ENCODE peak calls at places on chromosomes 16 and 17, in seven cellular contexts. Q is neuronal stem cell, A is H9, X is mesendoderm, R is IMR-90, N is H1, S is trophoblast cell. H is an unnamed sample.

GRCh38 chr17:46163316-46163715 is 29.9 kb downstream of the KANSL1 start:
- DNase-seq in X (no peak), S (no peak), Q (no peak), R (no peak), A (no peak), N (no peak), H (no peak)

GRCh38 chr16:75097941-75098897 is 18.4 kb downstream of the LDHD start:
- DNase-seq in R (no peak), A (no peak), S (no peak), N (no peak), Q (no peak), X (no peak), H (no peak)

GRCh38 chr17:19391432-19391831 is 4.4 kb upstream of the MFAP4 start:
- DNase-seq in N (no peak), X (no peak), Q (no peak), A (no peak), S (no peak), R (no peak), H (no peak)

GRCh38 chr16:55294129-55294528 is 29.9 kb upstream of the IRX6 start:
- DNase-seq in Q (no peak), A (no peak), R (no peak), S (no peak), X (peak; percentile 23), N (no peak), H (no peak)

GRCh38 chr16:22786284-22786683 is 27.7 kb upstream of the HS3ST2 start:
- DNase-seq in A (no peak), S (no peak), R (no peak), N (no peak), X (no peak), Q (no peak), H (no peak)

GRCh38 chr17:48960834-48961515 is 7.4 kb downstream of the GIP start:
- DNase-seq in A (peak; percentile 66), R (no peak), Q (no peak), X (peak; percentile 46), N (no peak), S (no peak), H (no peak)

GRCh38 chr17:80917716-80918560 is 73.7 kb upstream of the CHMP6 start:
- DNase-seq in R (no peak), X (no peak), A (no peak), N (no peak), S (no peak), Q (no peak), H (no peak)

GRCh38 chr17:40623419-40624217 is 24.0 kb downstream of the SMARCE1 start:
- DNase-seq in S (no peak), R (no peak), A (no peak), X (no peak), N (no peak), Q (no peak), H (no peak)

GRCh38 chr16:87465306-87465705 is 27.5 kb downstream of the ZCCHC14 start:
- DNase-seq in Q (no peak), A (no peak), X (no peak), N (no peak), R (peak; percentile 82), S (peak; percentile 99), H (peak; percentile 92)

GRCh38 chr16:3782566-3782965 is 65.2 kb upstream of the TRAP1 start:
- DNase-seq in N (no peak), S (no peak), Q (no peak), R (no peak), X (no peak), A (no peak), H (no peak)

GRCh38 chr17:81890447-81891302 is 711 bp downstream of the ALYREF start:
- DNase-seq in X (no peak), Q (no peak), S (no peak), N (no peak), A (peak; percentile 31), R (no peak), H (peak; percentile 29)

GRCh38 chr16:4704491-4704890 is 11.1 kb downstream of the NUDT16L1 start:
- DNase-seq in N (no peak), X (no peak), A (no peak), R (no peak), Q (no peak), S (no peak), H (no peak)

GRCh38 chr16:88549671-88550643 is 20.2 kb upstream of the ZC3H18 start:
- DNase-seq in Q (no peak), S (no peak), N (no peak), X (no peak), A (no peak), R (no peak), H (no peak)

GRCh38 chr16:29641561-29641960 is 21.5 kb upstream of the SPN start:
- DNase-seq in Q (no peak), N (no peak), X (peak; percentile 65), S (no peak), R (no peak), A (no peak), H (peak; percentile 14)

GRCh38 chr16:30615358-30616076 is 5.3 kb upstream of the ZNF689 start:
- DNase-seq in Q (peak; percentile 45), X (peak; percentile 80), N (peak; percentile 82), S (no peak), R (peak; percentile 8), A (peak; percentile 93), H (peak; percentile 32)

GRCh38 chr17:56785396-56785795 is 48.3 kb downstream of the C17orf67 start:
- DNase-seq in Q (no peak), S (no peak), X (no peak), A (no peak), N (no peak), R (peak; percentile 67), H (no peak)

GRCh38 chr17:69516911-69517310 is 102.4 kb downstream of the MAP2K6 start:
- DNase-seq in S (no peak), X (no peak), Q (no peak), R (no peak), A (no peak), N (no peak), H (no peak)

GRCh38 chr17:27633312-27634025 is 2.5 kb downstream of the LGALS9 start:
- DNase-seq in N (no peak), Q (no peak), X (no peak), R (peak; percentile 12), S (no peak), A (no peak), H (peak; percentile 30)

GRCh38 chr17:27634026-27634335 is 3.0 kb downstream of the LGALS9 start:
- DNase-seq in S (no peak), X (no peak), Q (no peak), R (no peak), N (no peak), A (no peak), H (no peak)

GRCh38 chr17:27635275-27635823 is 4.4 kb downstream of the LGALS9 start:
- DNase-seq in A (no peak), X (no peak), S (no peak), R (no peak), N (no peak), Q (no peak), H (no peak)

GRCh38 chr17:27631897-27632725 is 1.1 kb downstream of the LGALS9 start:
- DNase-seq in S (no peak), X (no peak), A (no peak), N (no peak), R (no peak), Q (no peak), H (no peak)

DNA sequence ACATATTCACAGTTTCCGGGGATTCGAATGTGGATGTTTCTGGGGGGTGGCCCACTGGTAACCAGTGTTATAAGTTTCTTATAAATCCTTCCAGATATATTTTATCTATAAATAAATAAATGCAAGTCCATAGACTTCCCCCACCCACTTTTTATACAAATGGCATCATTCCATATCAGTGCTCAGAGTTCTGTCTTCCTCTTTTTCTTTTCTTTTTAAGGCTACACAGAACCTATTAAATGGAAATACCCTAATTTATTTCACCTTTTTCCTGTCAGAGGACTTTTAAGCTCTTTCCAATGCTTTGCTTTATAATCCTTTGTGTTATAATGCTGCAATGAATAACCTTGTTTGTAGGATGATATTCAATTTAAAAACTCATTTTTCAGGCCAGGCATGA is 3.8 kb downstream of the LGALS9 start:
- DNase-seq in Q (no peak), N (no peak), X (no peak), R (no peak), A (no peak), S (no peak), H (no peak)
- H3K4ac ChIP-seq in Q (no peak overlapping the region), N (no peak overlapping the region), X (no peak overlapping the region), R (no peak overlapping the region), A (no peak overlapping the region), S (no peak overlapping the region), H (no peak overlapping the region)

GRCh38 chr17:66715076-66715675 is 119.7 kb upstream of the CACNG5 start:
- DNase-seq in N (no peak), S (no peak), R (no peak), Q (no peak), X (no peak), A (peak; percentile 28), H (no peak)

GRCh38 chr17:66717680-66718079 is 117.2 kb upstream of the CACNG5 start:
- DNase-seq in S (peak; percentile 76), R (peak; percentile 12), N (no peak), Q (no peak), X (peak; percentile 44), A (peak; percentile 48), H (no peak)

GRCh38 chr17:66715745-66716156 is 119.2 kb upstream of the CACNG5 start:
- DNase-seq in A (peak; percentile 62), S (peak; percentile 20), N (peak; percentile 33), Q (peak; percentile 56), R (peak; percentile 75), X (peak; percentile 85), H (peak; percentile 71)

GRCh38 chr17:66714046-66715023 is 120.6 kb upstream of the CACNG5 start:
- DNase-seq in Q (no peak), X (no peak), N (no peak), S (no peak), A (peak; percentile 48), R (no peak), H (no peak)

GRCh38 chr17:66716236-66717026 is 118.5 kb upstream of the CACNG5 start:
- DNase-seq in X (peak; percentile 41), Q (no peak), A (peak; percentile 36), N (no peak), S (no peak), R (peak; percentile 21), H (no peak)
- H3K4ac ChIP-seq in X (no peak overlapping the region), Q (no peak overlapping the region), A (no peak overlapping the region), N (no peak overlapping the region), S (no peak overlapping the region), R (no peak overlapping the region), H (no peak overlapping the region)

GRCh38 chr17:17780941-17781590 is 55.7 kb downstream of the SREBF1 start:
- DNase-seq in N (peak; percentile 50), Q (peak; percentile 68), S (no peak), A (peak; percentile 95), R (peak; percentile 65), X (peak; percentile 98), H (peak; percentile 84)
- H3K4ac ChIP-seq in N (no peak overlapping the region), Q (no peak overlapping the region), S (no peak overlapping the region), A (no peak overlapping the region), R (no peak overlapping the region), X (no peak overlapping the region), H (peak overlapping the region; percentile 88)

DNA sequence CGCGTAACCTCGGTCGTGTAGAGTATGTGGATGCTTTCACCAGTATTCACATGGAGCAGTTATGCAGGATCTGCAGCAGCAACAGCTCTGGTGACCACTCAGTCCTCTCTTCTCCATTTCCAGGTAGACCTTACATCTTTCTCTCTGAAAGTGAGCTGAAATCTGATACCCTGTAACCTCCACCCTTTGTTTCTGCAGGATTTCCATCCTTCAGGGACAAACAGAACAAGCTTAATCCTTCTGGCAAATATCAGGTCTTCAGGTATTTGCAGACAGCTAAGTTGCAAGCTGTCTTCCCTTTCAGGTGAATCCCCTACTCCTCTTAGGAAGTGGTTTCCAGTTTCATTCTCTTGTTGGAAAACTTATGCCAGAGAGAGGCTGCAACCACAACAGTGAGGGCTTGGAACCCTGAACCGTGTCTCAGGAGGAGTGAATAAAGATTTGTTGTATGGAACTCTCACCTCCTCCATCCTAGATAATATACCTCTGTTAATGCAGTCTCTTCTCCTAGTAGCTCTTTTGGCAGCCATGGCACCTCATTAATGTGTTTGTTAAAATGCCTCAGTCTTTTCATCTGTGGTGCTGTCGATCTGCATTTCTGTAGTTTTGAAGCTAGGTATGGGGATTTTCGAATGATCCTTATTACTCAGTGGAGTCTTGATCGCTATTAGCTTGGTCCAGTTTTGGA is 172.5 kb downstream of the PRKCA start:
- DNase-seq in S (no peak), A (peak; percentile 43), N (no peak), Q (no peak), X (peak; percentile 69), R (no peak), H (no peak)
- H3K4ac ChIP-seq in S (no peak overlapping the region), A (no peak overlapping the region), N (peak overlapping the region; percentile 42), Q (no peak overlapping the region), X (no peak overlapping the region), R (no peak overlapping the region), H (no peak overlapping the region)